ENCODE peak calls at places on chromosome 21, in nine cellular contexts. One of them, this sample, is unnamed.

GRCh38 chr21:33587792-33588484 is 546 bp downstream of the DONSON start:
- DNase-seq in fibroblast of pulmonary artery: peak; percentile 30
- DNase-seq in AG20443: peak; percentile 54
- DNase-seq in lower lobe of right lung: peak; percentile 56
- DNase-seq in ELR: peak; percentile 62
- DNase-seq in stimulated activated CD8-positive, alpha-beta memory T cell treated with anti-CD3 and anti-CD28 coated beads, Interleukin-7, amount 100 ng/mL, for 48 hours: peak; percentile 14
- DNase-seq in stimulated activated CD4-positive, alpha-beta T cell treated with anti-CD3 and anti-CD28 coated beads, Interleukin-2, amount 100 ng/mL, for 48 hours: peak; percentile 4
- DNase-seq in NCI-H1694: no peak
- DNase-seq in left cardiac atrium: peak; percentile 60
- DNase-seq in this sample: peak; percentile 48

GRCh38 chr21:23021481-23021880 is 2023.3 kb downstream of the NCAM2 start:
- DNase-seq in fibroblast of pulmonary artery: no peak
- DNase-seq in stimulated activated CD4-positive, alpha-beta T cell treated with anti-CD3 and anti-CD28 coated beads, Interleukin-2, amount 100 ng/mL, for 48 hours: no peak
- DNase-seq in lower lobe of right lung: no peak
- DNase-seq in NCI-H1694: no peak
- DNase-seq in AG20443: no peak
- DNase-seq in left cardiac atrium: peak; percentile 11
- DNase-seq in stimulated activated CD8-positive, alpha-beta memory T cell treated with anti-CD3 and anti-CD28 coated beads, Interleukin-7, amount 100 ng/mL, for 48 hours: no peak
- DNase-seq in ELR: no peak
- DNase-seq in this sample: no peak

GRCh38 chr21:31343680-31344480 is at the start of gene TIAM1:
- DNase-seq in ELR: peak; percentile 53
- DNase-seq in fibroblast of pulmonary artery: peak; percentile 76
- DNase-seq in stimulated activated CD4-positive, alpha-beta T cell treated with anti-CD3 and anti-CD28 coated beads, Interleukin-2, amount 100 ng/mL, for 48 hours: no peak
- DNase-seq in stimulated activated CD8-positive, alpha-beta memory T cell treated with anti-CD3 and anti-CD28 coated beads, Interleukin-7, amount 100 ng/mL, for 48 hours: no peak
- DNase-seq in left cardiac atrium: peak; percentile 64
- DNase-seq in AG20443: peak; percentile 83
- DNase-seq in lower lobe of right lung: peak; percentile 77
- DNase-seq in NCI-H1694: no peak
- DNase-seq in this sample: no peak

GRCh38 chr21:26843912-26844257 is 1.3 kb downstream of the ADAMTS1 start:
- DNase-seq in fibroblast of pulmonary artery: peak; percentile 72
- DNase-seq in AG20443: peak; percentile 14
- DNase-seq in stimulated activated CD4-positive, alpha-beta T cell treated with anti-CD3 and anti-CD28 coated beads, Interleukin-2, amount 100 ng/mL, for 48 hours: no peak
- DNase-seq in stimulated activated CD8-positive, alpha-beta memory T cell treated with anti-CD3 and anti-CD28 coated beads, Interleukin-7, amount 100 ng/mL, for 48 hours: no peak
- DNase-seq in ELR: peak; percentile 75
- DNase-seq in left cardiac atrium: no peak
- DNase-seq in NCI-H1694: peak; percentile 25
- DNase-seq in lower lobe of right lung: no peak
- DNase-seq in this sample: no peak

GRCh38 chr21:14259669-14260458 is 43.9 kb downstream of the RBM11 start:
- DNase-seq in ELR: peak; percentile 48
- DNase-seq in NCI-H1694: peak; percentile 79
- DNase-seq in fibroblast of pulmonary artery: peak; percentile 78
- DNase-seq in lower lobe of right lung: no peak
- DNase-seq in stimulated activated CD4-positive, alpha-beta T cell treated with anti-CD3 and anti-CD28 coated beads, Interleukin-2, amount 100 ng/mL, for 48 hours: no peak
- DNase-seq in left cardiac atrium: no peak
- DNase-seq in AG20443: peak; percentile 56
- DNase-seq in stimulated activated CD8-positive, alpha-beta memory T cell treated with anti-CD3 and anti-CD28 coated beads, Interleukin-7, amount 100 ng/mL, for 48 hours: no peak
- DNase-seq in this sample: no peak

GRCh38 chr21:42199488-42200463 is 19.2 kb upstream of the ABCG1 start:
- DNase-seq in ELR: peak; percentile 74
- DNase-seq in lower lobe of right lung: no peak
- DNase-seq in NCI-H1694: no peak
- DNase-seq in stimulated activated CD8-positive, alpha-beta memory T cell treated with anti-CD3 and anti-CD28 coated beads, Interleukin-7, amount 100 ng/mL, for 48 hours: no peak
- DNase-seq in AG20443: peak; percentile 57
- DNase-seq in left cardiac atrium: no peak
- DNase-seq in fibroblast of pulmonary artery: peak; percentile 93
- DNase-seq in stimulated activated CD4-positive, alpha-beta T cell treated with anti-CD3 and anti-CD28 coated beads, Interleukin-2, amount 100 ng/mL, for 48 hours: no peak
- DNase-seq in this sample: no peak

GRCh38 chr21:35779690-35780570 is 280.4 kb downstream of the SETD4 start:
- DNase-seq in AG20443: peak; percentile 73
- DNase-seq in left cardiac atrium: no peak
- DNase-seq in stimulated activated CD8-positive, alpha-beta memory T cell treated with anti-CD3 and anti-CD28 coated beads, Interleukin-7, amount 100 ng/mL, for 48 hours: no peak
- DNase-seq in NCI-H1694: no peak
- DNase-seq in lower lobe of right lung: no peak
- DNase-seq in stimulated activated CD4-positive, alpha-beta T cell treated with anti-CD3 and anti-CD28 coated beads, Interleukin-2, amount 100 ng/mL, for 48 hours: no peak
- DNase-seq in ELR: peak; percentile 60
- DNase-seq in fibroblast of pulmonary artery: peak; percentile 44
- DNase-seq in this sample: no peak

GRCh38 chr21:44434936-44435635 is 20.2 kb upstream of the LRRC3 start:
- DNase-seq in stimulated activated CD8-positive, alpha-beta memory T cell treated with anti-CD3 and anti-CD28 coated beads, Interleukin-7, amount 100 ng/mL, for 48 hours: no peak
- DNase-seq in fibroblast of pulmonary artery: no peak
- DNase-seq in lower lobe of right lung: peak; percentile 34
- DNase-seq in stimulated activated CD4-positive, alpha-beta T cell treated with anti-CD3 and anti-CD28 coated beads, Interleukin-2, amount 100 ng/mL, for 48 hours: no peak
- DNase-seq in ELR: no peak
- DNase-seq in AG20443: no peak
- DNase-seq in NCI-H1694: no peak
- DNase-seq in left cardiac atrium: no peak
- DNase-seq in this sample: no peak

GRCh38 chr21:39610705-39611104 is 2.0 kb upstream of the B3GALT5 start:
- DNase-seq in lower lobe of right lung: no peak
- DNase-seq in fibroblast of pulmonary artery: no peak
- DNase-seq in left cardiac atrium: no peak
- DNase-seq in NCI-H1694: no peak
- DNase-seq in stimulated activated CD8-positive, alpha-beta memory T cell treated with anti-CD3 and anti-CD28 coated beads, Interleukin-7, amount 100 ng/mL, for 48 hours: no peak
- DNase-seq in ELR: no peak
- DNase-seq in AG20443: no peak
- DNase-seq in stimulated activated CD4-positive, alpha-beta T cell treated with anti-CD3 and anti-CD28 coated beads, Interleukin-2, amount 100 ng/mL, for 48 hours: no peak
- DNase-seq in this sample: no peak

GRCh38 chr21:45226540-45227326 is 61.0 kb downstream of the POFUT2 start:
- DNase-seq in fibroblast of pulmonary artery: no peak
- DNase-seq in stimulated activated CD8-positive, alpha-beta memory T cell treated with anti-CD3 and anti-CD28 coated beads, Interleukin-7, amount 100 ng/mL, for 48 hours: no peak
- DNase-seq in NCI-H1694: no peak
- DNase-seq in lower lobe of right lung: no peak
- DNase-seq in left cardiac atrium: no peak
- DNase-seq in ELR: peak; percentile 55
- DNase-seq in AG20443: no peak
- DNase-seq in stimulated activated CD4-positive, alpha-beta T cell treated with anti-CD3 and anti-CD28 coated beads, Interleukin-2, amount 100 ng/mL, for 48 hours: no peak
- DNase-seq in this sample: no peak

GRCh38 chr21:41835711-41836154 is 43.4 kb downstream of the PRDM15 start:
- DNase-seq in NCI-H1694: no peak
- DNase-seq in ELR: no peak
- DNase-seq in AG20443: no peak
- DNase-seq in stimulated activated CD8-positive, alpha-beta memory T cell treated with anti-CD3 and anti-CD28 coated beads, Interleukin-7, amount 100 ng/mL, for 48 hours: no peak
- DNase-seq in stimulated activated CD4-positive, alpha-beta T cell treated with anti-CD3 and anti-CD28 coated beads, Interleukin-2, amount 100 ng/mL, for 48 hours: no peak
- DNase-seq in left cardiac atrium: no peak
- DNase-seq in fibroblast of pulmonary artery: no peak
- DNase-seq in lower lobe of right lung: no peak
- DNase-seq in this sample: no peak

GRCh38 chr21:28738305-28738704 is 254.4 kb downstream of the LTN1 start:
- DNase-seq in lower lobe of right lung: no peak
- DNase-seq in ELR: no peak
- DNase-seq in stimulated activated CD8-positive, alpha-beta memory T cell treated with anti-CD3 and anti-CD28 coated beads, Interleukin-7, amount 100 ng/mL, for 48 hours: no peak
- DNase-seq in left cardiac atrium: no peak
- DNase-seq in NCI-H1694: no peak
- DNase-seq in AG20443: no peak
- DNase-seq in fibroblast of pulmonary artery: no peak
- DNase-seq in stimulated activated CD4-positive, alpha-beta T cell treated with anti-CD3 and anti-CD28 coated beads, Interleukin-2, amount 100 ng/mL, for 48 hours: no peak
- DNase-seq in this sample: no peak

GRCh38 chr21:32687946-32688345 is 39.9 kb downstream of the SYNJ1 start:
- DNase-seq in stimulated activated CD8-positive, alpha-beta memory T cell treated with anti-CD3 and anti-CD28 coated beads, Interleukin-7, amount 100 ng/mL, for 48 hours: no peak
- DNase-seq in left cardiac atrium: no peak
- DNase-seq in NCI-H1694: no peak
- DNase-seq in fibroblast of pulmonary artery: no peak
- DNase-seq in stimulated activated CD4-positive, alpha-beta T cell treated with anti-CD3 and anti-CD28 coated beads, Interleukin-2, amount 100 ng/mL, for 48 hours: no peak
- DNase-seq in AG20443: no peak
- DNase-seq in lower lobe of right lung: no peak
- DNase-seq in ELR: peak; percentile 6
- DNase-seq in this sample: no peak